ENCODE peak calls at places on chromosomes 2 and 18, in nine cellular contexts. M, R, T, C, X, U, O, S and N are unnamed samples.

GRCh38 chr2:241849616-241850543 is 8.8 kb downstream of the PDCD1 start:
- DNase-seq in U (peak; percentile 56), S (no peak), R (no peak), X (no peak), T (no peak), C (no peak), O (no peak), M (no peak), N (no peak)

GRCh38 chr18:75360941-75361340 is 66.6 kb downstream of the SMIM21 start:
- DNase-seq in X (no peak), S (no peak), M (no peak), R (no peak), C (no peak), U (no peak), O (no peak), T (no peak), N (no peak)

GRCh38 chr2:226873051-226873620 is 37.3 kb downstream of the RHBDD1 start:
- DNase-seq in S (no peak), O (no peak), U (no peak), C (no peak), R (no peak), T (no peak), M (no peak), X (no peak), N (no peak)

GRCh38 chr2:103353754-103354153 is 591.9 kb downstream of the TMEM182 start:
- DNase-seq in O (no peak), S (no peak), R (no peak), T (no peak), C (no peak), M (no peak), X (no peak), U (no peak), N (no peak)

GRCh38 chr2:85767803-85768665 is 14.2 kb downstream of the ATOH8 start:
- DNase-seq in O (no peak), U (no peak), C (no peak), R (no peak), S (no peak), X (no peak), T (no peak), M (no peak), N (no peak)

GRCh38 chr2:31107588-31108300 is 30.5 kb downstream of the GALNT14 start:
- DNase-seq in O (no peak), S (no peak), U (no peak), C (no peak), T (no peak), M (no peak), X (no peak), R (no peak), N (no peak)

GRCh38 chr18:63224574-63224973 is 95.0 kb downstream of the BCL2 start:
- DNase-seq in U (no peak), M (no peak), X (no peak), C (no peak), S (no peak), T (no peak), R (no peak), O (no peak), N (no peak)

GRCh38 chr2:67446504-67446911 is 49.4 kb downstream of the ETAA1 start:
- DNase-seq in X (no peak), T (no peak), C (no peak), M (no peak), O (peak; percentile 22), R (no peak), U (no peak), S (no peak), N (no peak)

GRCh38 chr2:193810533-193810932 is 1615.8 kb upstream of the TMEFF2 start:
- DNase-seq in M (no peak), X (no peak), O (no peak), U (no peak), R (no peak), T (no peak), S (no peak), C (no peak), N (no peak)

GRCh38 chr2:223056656-223057418 is 4.8 kb downstream of the KCNE4 start:
- DNase-seq in C (no peak), O (peak; percentile 76), R (no peak), M (no peak), X (peak; percentile 35), U (no peak), S (no peak), T (no peak), N (no peak)

GRCh38 chr18:35438480-35439234 is 59.1 kb downstream of the INO80C start:
- DNase-seq in X (no peak), R (no peak), S (no peak), O (no peak), T (no peak), U (no peak), C (no peak), M (no peak), N (no peak)

GRCh38 chr2:176852667-176853066 is 359.9 kb upstream of the HNRNPA3 start:
- DNase-seq in M (no peak), S (no peak), R (no peak), U (no peak), O (no peak), X (no peak), T (no peak), C (no peak), N (no peak)

GRCh38 chr2:218566296-218566695 is 1.9 kb downstream of the USP37 start:
- DNase-seq in C (no peak), S (no peak), U (no peak), O (no peak), M (no peak), T (no peak), X (no peak), R (no peak), N (no peak)

GRCh38 chr2:233448565-233448964 is 94.3 kb downstream of the DGKD start:
- DNase-seq in T (no peak), M (no peak), R (no peak), O (no peak), C (no peak), S (no peak), U (no peak), X (no peak), N (peak; percentile 18)

GRCh38 chr2:223612501-223612900 is 10.3 kb upstream of the SCG2 start:
- DNase-seq in U (no peak), C (no peak), X (no peak), T (no peak), R (no peak), M (no peak), S (no peak), O (no peak), N (no peak)

GRCh38 chr2:110114007-110114591 is 1.5 kb downstream of the MALL start:
- DNase-seq in T (no peak), U (peak; percentile 52), O (no peak), R (no peak), S (no peak), M (no peak), C (no peak), X (no peak), N (no peak)

GRCh38 chr2:175371378-175371777 is 189.9 kb upstream of the ATP5MC3 start:
- DNase-seq in T (no peak), M (no peak), R (no peak), X (no peak), C (no peak), O (no peak), S (no peak), U (no peak), N (no peak)

GRCh38 chr18:76823166-76823539 is 796 bp downstream of the ZNF236 start:
- DNase-seq in M (no peak), R (no peak), T (no peak), S (no peak), C (no peak), U (no peak), O (no peak), X (peak; percentile 28), N (no peak)

GRCh38 chr2:173749315-173749714 is 215.9 kb downstream of the SP3 start:
- DNase-seq in C (no peak), X (no peak), O (no peak), U (no peak), M (no peak), R (no peak), T (no peak), S (no peak), N (no peak)